ENCODE peak calls at places on chromosomes 5 and 9, in four cellular contexts. One of them, this sample, is unnamed.

GRCh38 chr5:159883522-159883950 is 32.7 kb upstream of the ADRA1B start:
- DNase-seq in H9: no peak
- DNase-seq in HCT116: no peak
- DNase-seq in fibroblast of lung: peak; percentile 67
- DNase-seq in this sample: peak; percentile 79

GRCh38 chr9:3751125-3751758 is 225.4 kb upstream of the RFX3 start:
- DNase-seq in H9: no peak
- DNase-seq in HCT116: no peak
- DNase-seq in fibroblast of lung: peak; percentile 20
- DNase-seq in this sample: peak; percentile 82

GRCh38 chr5:154071799-154072781 is 33.3 kb downstream of the MFAP3 start:
- DNase-seq in H9: peak; percentile 77
- DNase-seq in HCT116: peak; percentile 56
- DNase-seq in fibroblast of lung: peak; percentile 72
- DNase-seq in this sample: peak; percentile 10

GRCh38 chr5:128667148-128667547 is 129.1 kb upstream of the FBN2 start:
- DNase-seq in H9: no peak
- DNase-seq in HCT116: no peak
- DNase-seq in fibroblast of lung: no peak
- DNase-seq in this sample: no peak

GRCh38 chr5:178460598-178461425 is 129.4 kb downstream of the COL23A1 start:
- DNase-seq in H9: peak; percentile 93
- DNase-seq in HCT116: peak; percentile 54
- DNase-seq in fibroblast of lung: peak; percentile 39
- DNase-seq in this sample: no peak

GRCh38 chr9:108897324-108898096 is 35.4 kb downstream of the ACTL7A start:
- DNase-seq in H9: no peak
- DNase-seq in HCT116: no peak
- DNase-seq in fibroblast of lung: no peak
- DNase-seq in this sample: no peak

GRCh38 chr5:113359419-113359818 is 75.4 kb downstream of the TSSK1B start:
- DNase-seq in H9: no peak
- DNase-seq in HCT116: no peak
- DNase-seq in fibroblast of lung: no peak
- DNase-seq in this sample: peak; percentile 59

GRCh38 chr9:113317777-113318176 is 14.6 kb upstream of the RNF183 start:
- DNase-seq in H9: no peak
- DNase-seq in HCT116: no peak
- DNase-seq in fibroblast of lung: no peak
- DNase-seq in this sample: no peak

GRCh38 chr9:133679056-133679455 is 42.9 kb downstream of the DBH start:
- DNase-seq in H9: no peak
- DNase-seq in HCT116: no peak
- DNase-seq in fibroblast of lung: no peak
- DNase-seq in this sample: no peak

GRCh38 chr5:126004636-126005035 is 418.6 kb upstream of the GRAMD2B start:
- DNase-seq in H9: no peak
- DNase-seq in HCT116: no peak
- DNase-seq in fibroblast of lung: no peak
- DNase-seq in this sample: no peak

GRCh38 chr5:141493500-141494422 is 4.9 kb downstream of the PCDHGC5 start:
- DNase-seq in H9: no peak
- DNase-seq in HCT116: no peak
- DNase-seq in fibroblast of lung: peak; percentile 45
- DNase-seq in this sample: peak; percentile 71

GRCh38 chr5:12019306-12019705 is 115.1 kb upstream of the CTNND2 start:
- DNase-seq in H9: no peak
- DNase-seq in HCT116: no peak
- DNase-seq in fibroblast of lung: no peak
- DNase-seq in this sample: no peak

GRCh38 chr5:6721442-6721841 is 8.2 kb downstream of the TENT4A start:
- DNase-seq in H9: no peak
- DNase-seq in HCT116: no peak
- DNase-seq in fibroblast of lung: no peak
- DNase-seq in this sample: no peak

GRCh38 chr9:93089481-93089991 is 6.5 kb upstream of the CARD19 start:
- DNase-seq in H9: peak; percentile 23
- DNase-seq in HCT116: no peak
- DNase-seq in fibroblast of lung: no peak
- DNase-seq in this sample: no peak

GRCh38 chr5:43281840-43282658 is 31.2 kb downstream of the HMGCS1 start:
- DNase-seq in H9: no peak
- DNase-seq in HCT116: no peak
- DNase-seq in fibroblast of lung: no peak
- DNase-seq in this sample: peak; percentile 11

GRCh38 chr5:179176166-179176565 is 116.0 kb downstream of the ZNF354C start:
- DNase-seq in H9: no peak
- DNase-seq in HCT116: no peak
- DNase-seq in fibroblast of lung: no peak
- DNase-seq in this sample: no peak

GRCh38 chr5:31701642-31702041 is 62.7 kb downstream of the PDZD2 start:
- DNase-seq in H9: no peak
- DNase-seq in HCT116: no peak
- DNase-seq in fibroblast of lung: no peak
- DNase-seq in this sample: no peak

GRCh38 chr5:75034137-75034739 is 18.1 kb downstream of the GCNT4 start:
- DNase-seq in H9: no peak
- DNase-seq in HCT116: no peak
- DNase-seq in fibroblast of lung: no peak
- DNase-seq in this sample: no peak

GRCh38 chr5:151264113-151264512 is 11.1 kb downstream of the GM2A start:
- DNase-seq in H9: no peak
- DNase-seq in HCT116: no peak
- DNase-seq in fibroblast of lung: peak; percentile 46
- DNase-seq in this sample: peak; percentile 28

GRCh38 chr9:93558503-93558902 is 17.9 kb upstream of the PHF2 start:
- DNase-seq in H9: no peak
- DNase-seq in HCT116: no peak
- DNase-seq in fibroblast of lung: no peak
- DNase-seq in this sample: no peak

GRCh38 chr5:55338092-55338613 is 30.4 kb downstream of the MTREX start:
- DNase-seq in H9: no peak
- DNase-seq in HCT116: no peak
- DNase-seq in fibroblast of lung: no peak
- DNase-seq in this sample: no peak

GRCh38 chr5:145838276-145838675 is 3.1 kb upstream of the PRELID2 start:
- DNase-seq in H9: no peak
- DNase-seq in HCT116: no peak
- DNase-seq in fibroblast of lung: no peak
- DNase-seq in this sample: no peak

GRCh38 chr5:177089146-177089545 is 2.4 kb downstream of the FGFR4 start:
- DNase-seq in H9: no peak
- DNase-seq in HCT116: no peak
- DNase-seq in fibroblast of lung: peak; percentile 46
- DNase-seq in this sample: no peak

GRCh38 chr5:10797246-10797645 is 36.2 kb upstream of the DAP start:
- DNase-seq in H9: no peak
- DNase-seq in HCT116: no peak
- DNase-seq in fibroblast of lung: peak; percentile 73
- DNase-seq in this sample: no peak

GRCh38 chr9:97556721-97557605 is 55.5 kb downstream of the TMOD1 start:
- DNase-seq in H9: no peak
- DNase-seq in HCT116: no peak
- DNase-seq in fibroblast of lung: no peak
- DNase-seq in this sample: no peak

GRCh38 chr9:90974007-90974406 is 172.4 kb downstream of the SYK start:
- DNase-seq in H9: no peak
- DNase-seq in HCT116: no peak
- DNase-seq in fibroblast of lung: peak; percentile 27
- DNase-seq in this sample: peak; percentile 42

GRCh38 chr5:82513739-82514138 is 235.6 kb upstream of the RPS23 start:
- DNase-seq in H9: peak; percentile 60
- DNase-seq in HCT116: no peak
- DNase-seq in fibroblast of lung: no peak
- DNase-seq in this sample: no peak

GRCh38 chr5:150155258-150156032 is at the start of gene PDGFRB:
- DNase-seq in H9: peak; percentile 76
- DNase-seq in HCT116: no peak
- DNase-seq in fibroblast of lung: peak; percentile 94
- DNase-seq in this sample: peak; percentile 78

GRCh38 chr5:142388696-142389095 is 63.9 kb upstream of the SPRY4 start:
- DNase-seq in H9: no peak
- DNase-seq in HCT116: no peak
- DNase-seq in fibroblast of lung: no peak
- DNase-seq in this sample: peak; percentile 29

GRCh38 chr9:78029601-78030552 is 1.7 kb downstream of the GNAQ start:
- DNase-seq in H9: peak; percentile 48
- DNase-seq in HCT116: no peak
- DNase-seq in fibroblast of lung: peak; percentile 47
- DNase-seq in this sample: no peak

GRCh38 chr9:93254806-93255519 is 71.0 kb downstream of the WNK2 start:
- DNase-seq in H9: peak; percentile 26
- DNase-seq in HCT116: no peak
- DNase-seq in fibroblast of lung: no peak
- DNase-seq in this sample: no peak

GRCh38 chr9:133604856-133605255 is 4.3 kb downstream of the FAM163B start:
- DNase-seq in H9: no peak
- DNase-seq in HCT116: no peak
- DNase-seq in fibroblast of lung: no peak
- DNase-seq in this sample: no peak

GRCh38 chr9:1962588-1963134 is 52.5 kb upstream of the SMARCA2 start:
- DNase-seq in H9: no peak
- DNase-seq in HCT116: no peak
- DNase-seq in fibroblast of lung: no peak
- DNase-seq in this sample: no peak

GRCh38 chr9:113577525-113578261 is 114.2 kb downstream of the RGS3 start:
- DNase-seq in H9: no peak
- DNase-seq in HCT116: no peak
- DNase-seq in fibroblast of lung: peak; percentile 51
- DNase-seq in this sample: peak; percentile 67

GRCh38 chr5:73274121-73274520 is 101.1 kb downstream of the TMEM174 start:
- DNase-seq in H9: no peak
- DNase-seq in HCT116: no peak
- DNase-seq in fibroblast of lung: no peak
- DNase-seq in this sample: no peak

GRCh38 chr5:158235159-158235547 is 376.2 kb upstream of the CLINT1 start:
- DNase-seq in H9: no peak
- DNase-seq in HCT116: no peak
- DNase-seq in fibroblast of lung: no peak
- DNase-seq in this sample: no peak

DNA sequence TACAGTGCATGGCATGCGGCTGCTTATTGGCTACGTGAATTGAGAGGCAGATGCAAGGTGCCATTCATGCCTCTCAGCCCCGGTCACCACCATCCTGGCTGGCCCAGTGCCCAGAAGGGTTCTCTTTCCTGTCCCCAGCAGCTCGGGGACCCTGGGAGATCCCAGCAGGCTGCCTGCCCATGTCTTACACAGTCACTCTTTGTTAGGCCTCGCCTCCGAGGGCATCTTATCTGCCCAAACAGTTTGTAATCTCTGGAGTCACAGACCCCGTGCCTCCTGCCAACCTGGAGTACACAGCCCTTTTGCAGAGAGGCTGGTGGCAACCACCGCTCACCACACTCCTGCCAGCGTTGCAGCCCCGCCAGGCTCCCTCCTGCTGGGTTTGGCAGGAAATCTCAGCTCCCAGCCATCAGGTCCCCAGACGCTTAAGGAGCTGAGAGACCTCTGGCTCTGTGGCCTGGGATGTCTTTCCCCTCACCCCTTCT is 7.0 kb upstream of the AK1 start:
- DNase-seq in H9: no peak
- DNase-seq in HCT116: no peak
- DNase-seq in fibroblast of lung: no peak
- DNase-seq in this sample: no peak
- H3K9ac ChIP-seq in H9: no peak overlapping the region
- H3K9ac ChIP-seq in HCT116: no peak overlapping the region
- H3K9ac ChIP-seq in fibroblast of lung: no peak overlapping the region
- H3K9ac ChIP-seq in this sample: no peak overlapping the region

GRCh38 chr5:16736158-16736994 is 119.6 kb upstream of the RETREG1 start:
- DNase-seq in H9: peak; percentile 66
- DNase-seq in HCT116: peak; percentile 24
- DNase-seq in fibroblast of lung: peak; percentile 91
- DNase-seq in this sample: peak; percentile 73
- H2AFZ ChIP-seq in H9: no peak overlapping the region
- H2AFZ ChIP-seq in HCT116: no peak overlapping the region
- H2AFZ ChIP-seq in fibroblast of lung: no peak overlapping the region
- H2AFZ ChIP-seq in this sample: no peak overlapping the region

GRCh38 chr5:98769006-98769255 is 4.5 kb upstream of the RGMB start:
- DNase-seq in H9: no peak
- DNase-seq in HCT116: no peak
- DNase-seq in fibroblast of lung: no peak
- DNase-seq in this sample: no peak
- H3K9ac ChIP-seq in H9: peak overlapping the region; percentile 14
- H3K9ac ChIP-seq in HCT116: peak overlapping the region; percentile 27
- H3K9ac ChIP-seq in fibroblast of lung: peak overlapping the region; percentile 96
- H3K9ac ChIP-seq in this sample: peak overlapping the region; percentile 98

GRCh38 chr9:129858167-129858962 is 23.1 kb downstream of the USP20 start:
- DNase-seq in H9: no peak
- DNase-seq in HCT116: no peak
- DNase-seq in fibroblast of lung: no peak
- DNase-seq in this sample: no peak
- H2AFZ ChIP-seq in H9: no peak overlapping the region
- H2AFZ ChIP-seq in HCT116: no peak overlapping the region
- H2AFZ ChIP-seq in fibroblast of lung: no peak overlapping the region
- H2AFZ ChIP-seq in this sample: no peak overlapping the region

This sample was measured in astrocyte.